ENCODE peak calls at places on chromosomes 13 and 19, in four cellular contexts. One of them, this sample, is unnamed. For H3K27me3, the result is how much of the 10 kb centered on the place peaks cover.

GRCh38 chr19:55494172-55494761 is 6.0 kb downstream of the SSC5D start:
- DNase-seq in Peyer's patch: no peak
- DNase-seq in tibial nerve: no peak
- DNase-seq in lung: no peak
- DNase-seq in this sample: peak

GRCh38 chr13:47794963-47795362 is 206.1 kb downstream of the SUCLA2 start:
- DNase-seq in Peyer's patch: no peak
- DNase-seq in tibial nerve: no peak
- DNase-seq in lung: no peak
- DNase-seq in this sample: no peak

GRCh38 chr13:29674532-29674931 is 79.0 kb upstream of the SLC7A1 start:
- DNase-seq in Peyer's patch: no peak
- DNase-seq in tibial nerve: no peak
- DNase-seq in lung: no peak
- DNase-seq in this sample: no peak

GRCh38 chr13:30276178-30276577 is 31.2 kb downstream of the KATNAL1 start:
- DNase-seq in Peyer's patch: no peak
- DNase-seq in tibial nerve: no peak
- DNase-seq in lung: no peak
- DNase-seq in this sample: no peak

GRCh38 chr13:59641758-59642157 is 522.0 kb downstream of the DIAPH3 start:
- DNase-seq in Peyer's patch: no peak
- DNase-seq in tibial nerve: no peak
- DNase-seq in lung: no peak
- DNase-seq in this sample: no peak

GRCh38 chr13:80979035-80979641 is 638.2 kb upstream of the SPRY2 start:
- DNase-seq in Peyer's patch: peak
- DNase-seq in tibial nerve: peak
- DNase-seq in lung: peak
- DNase-seq in this sample: no peak

GRCh38 chr19:46113726-46114125 is 10.8 kb downstream of the IGFL3 start:
- DNase-seq in Peyer's patch: no peak
- DNase-seq in tibial nerve: no peak
- DNase-seq in lung: no peak
- DNase-seq in this sample: no peak

GRCh38 chr13:22316494-22317025 is 645.7 kb downstream of the FGF9 start:
- DNase-seq in Peyer's patch: no peak
- DNase-seq in tibial nerve: no peak
- DNase-seq in lung: no peak
- DNase-seq in this sample: no peak

GRCh38 chr13:98390086-98390697 is 186.7 kb downstream of the STK24 start:
- DNase-seq in Peyer's patch: no peak
- DNase-seq in tibial nerve: no peak
- DNase-seq in lung: no peak
- DNase-seq in this sample: no peak

GRCh38 chr19:30549151-30549550 is 177.0 kb downstream of the ZNF536 start:
- DNase-seq in Peyer's patch: no peak
- DNase-seq in tibial nerve: no peak
- DNase-seq in lung: no peak
- DNase-seq in this sample: no peak

GRCh38 chr13:33229446-33230177 is 55.9 kb downstream of the STARD13 start:
- DNase-seq in Peyer's patch: no peak
- DNase-seq in tibial nerve: peak
- DNase-seq in lung: no peak
- DNase-seq in this sample: no peak

GRCh38 chr13:76708138-76708537 is 178.1 kb downstream of the KCTD12 start:
- DNase-seq in Peyer's patch: no peak
- DNase-seq in tibial nerve: no peak
- DNase-seq in lung: no peak
- DNase-seq in this sample: peak

GRCh38 chr13:30711375-30711774 is 24.0 kb upstream of the ALOX5AP start:
- DNase-seq in Peyer's patch: no peak
- DNase-seq in tibial nerve: no peak
- DNase-seq in lung: no peak
- DNase-seq in this sample: no peak

GRCh38 chr13:66037096-66037495 is 1193.0 kb downstream of the PCDH9 start:
- DNase-seq in Peyer's patch: no peak
- DNase-seq in tibial nerve: no peak
- DNase-seq in lung: no peak
- DNase-seq in this sample: no peak

GRCh38 chr19:40611096-40611495 is 9.9 kb downstream of the LTBP4 start:
- DNase-seq in Peyer's patch: peak
- DNase-seq in tibial nerve: no peak
- DNase-seq in lung: peak
- DNase-seq in this sample: no peak

GRCh38 chr13:39326471-39326870 is 276.5 kb downstream of the LHFPL6 start:
- DNase-seq in Peyer's patch: no peak
- DNase-seq in tibial nerve: peak
- DNase-seq in lung: no peak
- DNase-seq in this sample: no peak

GRCh38 chr19:51366999-51367564 is 894 bp upstream of the ETFB start:
- DNase-seq in Peyer's patch: peak
- DNase-seq in tibial nerve: no peak
- DNase-seq in lung: peak
- DNase-seq in this sample: peak

GRCh38 chr13:30880756-30881155 is 25.3 kb upstream of the MEDAG start:
- DNase-seq in Peyer's patch: no peak
- DNase-seq in tibial nerve: peak
- DNase-seq in lung: no peak
- DNase-seq in this sample: no peak

GRCh38 chr13:34310539-34310938 is 492.6 kb downstream of the RFC3 start:
- DNase-seq in Peyer's patch: no peak
- DNase-seq in tibial nerve: no peak
- DNase-seq in lung: no peak
- DNase-seq in this sample: no peak

GRCh38 chr13:73741742-73742141 is 392.5 kb downstream of the KLF12 start:
- DNase-seq in Peyer's patch: no peak
- DNase-seq in tibial nerve: no peak
- DNase-seq in lung: no peak
- DNase-seq in this sample: no peak

GRCh38 chr19:45321848-45322247 is 827 bp downstream of the CKM start:
- DNase-seq in Peyer's patch: no peak
- DNase-seq in tibial nerve: no peak
- DNase-seq in lung: no peak
- DNase-seq in this sample: peak

GRCh38 chr19:3112375-3113099 is 18.4 kb downstream of the GNA11 start:
- DNase-seq in Peyer's patch: no peak
- DNase-seq in tibial nerve: no peak
- DNase-seq in lung: no peak
- DNase-seq in this sample: no peak

GRCh38 chr13:93039131-93039530 is 187.5 kb upstream of the GPC6 start:
- DNase-seq in Peyer's patch: no peak
- DNase-seq in tibial nerve: no peak
- DNase-seq in lung: no peak
- DNase-seq in this sample: no peak

GRCh38 chr13:72634859-72635258 is 92.6 kb downstream of the MZT1 start:
- DNase-seq in Peyer's patch: no peak
- DNase-seq in tibial nerve: no peak
- DNase-seq in lung: no peak
- DNase-seq in this sample: no peak

GRCh38 chr13:22451345-22451744 is 729.4 kb upstream of the SGCG start:
- DNase-seq in Peyer's patch: no peak
- DNase-seq in tibial nerve: peak
- DNase-seq in lung: no peak
- DNase-seq in this sample: peak

GRCh38 chr13:59439776-59440428 is 723.8 kb downstream of the DIAPH3 start:
- DNase-seq in Peyer's patch: no peak
- DNase-seq in tibial nerve: no peak
- DNase-seq in lung: no peak
- DNase-seq in this sample: no peak

GRCh38 chr19:20276011-20276738 is 109.2 kb downstream of the ZNF486 start:
- DNase-seq in Peyer's patch: no peak
- DNase-seq in tibial nerve: no peak
- DNase-seq in lung: no peak
- DNase-seq in this sample: no peak

GRCh38 chr13:51181752-51182383 is 40.3 kb upstream of the FAM124A start:
- DNase-seq in Peyer's patch: no peak
- DNase-seq in tibial nerve: no peak
- DNase-seq in lung: no peak
- DNase-seq in this sample: no peak

GRCh38 chr13:20174656-20175405 is 14.0 kb upstream of the GJA3 start:
- DNase-seq in Peyer's patch: peak
- DNase-seq in tibial nerve: peak
- DNase-seq in lung: peak
- DNase-seq in this sample: peak

GRCh38 chr13:99660101-99660500 is 158.8 kb downstream of the TM9SF2 start:
- DNase-seq in Peyer's patch: no peak
- DNase-seq in tibial nerve: no peak
- DNase-seq in lung: no peak
- DNase-seq in this sample: no peak

GRCh38 chr13:21060063-21060826 is 1.1 kb downstream of the LATS2 start:
- DNase-seq in Peyer's patch: peak
- DNase-seq in tibial nerve: peak
- DNase-seq in lung: no peak
- DNase-seq in this sample: peak

GRCh38 chr13:48424212-48424611 is 11.3 kb upstream of the LPAR6 start:
- DNase-seq in Peyer's patch: no peak
- DNase-seq in tibial nerve: no peak
- DNase-seq in lung: no peak
- DNase-seq in this sample: no peak

GRCh38 chr19:12953456-12954149 is 3.4 kb downstream of the GADD45GIP1 start:
- DNase-seq in Peyer's patch: no peak
- DNase-seq in tibial nerve: no peak
- DNase-seq in lung: no peak
- DNase-seq in this sample: no peak
- H3K27ac ChIP-seq in Peyer's patch: no peak
- H3K27ac ChIP-seq in tibial nerve: no peak
- H3K27ac ChIP-seq in lung: peak
- H3K27ac ChIP-seq in this sample: peak

GRCh38 chr13:83780201-83780600 is 102.1 kb downstream of the SLITRK1 start:
- DNase-seq in Peyer's patch: no peak
- DNase-seq in tibial nerve: no peak
- DNase-seq in lung: no peak
- DNase-seq in this sample: no peak
- TF ChIP-seq CTCF in Peyer's patch: no peak
- TF ChIP-seq CTCF in tibial nerve: no peak
- TF ChIP-seq CTCF in lung: no peak
- TF ChIP-seq CTCF in this sample: no peak

GRCh38 chr13:112072531-112073244 is 5.7 kb downstream of the SOX1 start:
- DNase-seq in Peyer's patch: no peak
- DNase-seq in tibial nerve: no peak
- DNase-seq in lung: no peak
- DNase-seq in this sample: no peak
- H3K27me3 ChIP-seq in Peyer's patch: half or more
- H3K27me3 ChIP-seq in tibial nerve: half or more
- H3K27me3 ChIP-seq in lung: under half
- H3K27me3 ChIP-seq in this sample: half or more

GRCh38 chr19:5376928-5377327 is 36.3 kb upstream of the PTPRS start:
- DNase-seq in Peyer's patch: no peak
- DNase-seq in tibial nerve: no peak
- DNase-seq in lung: no peak
- DNase-seq in this sample: no peak
- H3K27ac ChIP-seq in Peyer's patch: no peak
- H3K27ac ChIP-seq in tibial nerve: no peak
- H3K27ac ChIP-seq in lung: no peak
- H3K27ac ChIP-seq in this sample: no peak

DNA sequence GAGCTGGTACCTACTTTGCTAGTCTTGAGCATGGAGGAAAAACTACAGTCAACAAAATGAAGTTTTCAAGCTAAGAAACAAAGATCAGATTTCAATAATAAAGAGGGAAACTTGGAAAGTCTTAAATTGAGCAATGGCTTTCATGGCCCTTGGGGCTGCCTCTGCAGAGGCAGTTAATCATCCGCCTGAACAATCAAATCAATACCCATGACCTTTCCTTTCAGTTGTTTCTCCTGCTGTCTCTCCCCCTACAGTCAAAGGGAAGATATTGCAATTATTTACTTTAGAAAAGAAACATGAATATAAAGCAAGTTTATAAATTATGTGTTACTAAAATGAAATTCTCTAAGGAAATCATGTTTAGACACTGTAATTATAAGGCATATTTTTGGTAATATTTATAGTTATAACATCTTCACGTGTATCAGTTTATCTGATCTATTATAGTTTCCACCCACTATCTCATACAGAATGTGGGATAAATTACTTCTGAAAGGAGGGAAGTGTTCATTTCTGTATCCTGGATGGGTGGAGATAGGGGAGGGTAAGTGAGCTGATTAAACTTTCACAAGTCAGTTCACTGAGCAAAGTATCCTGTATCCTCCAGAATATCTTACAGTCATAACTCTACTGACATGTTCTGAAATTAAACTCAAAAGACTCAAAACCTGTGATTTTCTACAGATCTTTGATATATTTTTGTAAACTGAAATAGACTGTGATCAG is 72.4 kb upstream of the TSC22D1 start:
- DNase-seq in Peyer's patch: no peak
- DNase-seq in tibial nerve: no peak
- DNase-seq in lung: no peak
- DNase-seq in this sample: no peak
- TF ChIP-seq CTCF in Peyer's patch: peak
- TF ChIP-seq CTCF in tibial nerve: no peak
- TF ChIP-seq CTCF in lung: no peak
- TF ChIP-seq CTCF in this sample: peak

GRCh38 chr13:111573801-111574200 is 253.4 kb downstream of the TEX29 start:
- DNase-seq in Peyer's patch: no peak
- DNase-seq in tibial nerve: no peak
- DNase-seq in lung: no peak
- DNase-seq in this sample: no peak

GRCh38 chr13:111573362-111573761 is 252.9 kb downstream of the TEX29 start:
- DNase-seq in Peyer's patch: no peak
- DNase-seq in tibial nerve: no peak
- DNase-seq in lung: no peak
- DNase-seq in this sample: no peak

GRCh38 chr13:111577429-111577828 is 257.0 kb downstream of the TEX29 start:
- DNase-seq in Peyer's patch: no peak
- DNase-seq in tibial nerve: no peak
- DNase-seq in lung: no peak
- DNase-seq in this sample: no peak

GRCh38 chr13:111575276-111575675 is 254.8 kb downstream of the TEX29 start:
- DNase-seq in Peyer's patch: no peak
- DNase-seq in tibial nerve: no peak
- DNase-seq in lung: no peak
- DNase-seq in this sample: no peak

GRCh38 chr13:111575719-111576118 is 255.3 kb downstream of the TEX29 start:
- DNase-seq in Peyer's patch: no peak
- DNase-seq in tibial nerve: no peak
- DNase-seq in lung: no peak
- DNase-seq in this sample: no peak
- H3K27me3 ChIP-seq in Peyer's patch: under half
- H3K27me3 ChIP-seq in tibial nerve: under half
- H3K27me3 ChIP-seq in lung: under half
- H3K27me3 ChIP-seq in this sample: under half